ENCODE peak calls at places on chromosomes 2 and 18, in eight cellular contexts. J, E, I, B, Q, Z, F and N are unnamed samples.
A peak's percentile ranks its signal among the peaks of the same experiment; 100 is the strongest.

GRCh38 chr2:207473203-207473865 is 56.4 kb upstream of the CREB1 start:
- DNase-seq in Z (peak; percentile 47), F (peak; percentile 51), I (peak; percentile 53), B (peak; percentile 26), E (peak; percentile 68), Q (no peak), J (peak; percentile 35), N (no peak)

GRCh38 chr2:156385242-156385641 is 50.9 kb upstream of the GPD2 start:
- DNase-seq in J (no peak), B (no peak), I (peak; percentile 22), E (no peak), Q (no peak), Z (no peak), F (no peak), N (no peak)

GRCh38 chr18:76679259-76679658 is 143.1 kb upstream of the ZNF236 start:
- DNase-seq in E (no peak), B (no peak), Z (no peak), I (no peak), J (no peak), Q (no peak), F (peak; percentile 20), N (no peak)

GRCh38 chr18:23194150-23194968 is 59.1 kb downstream of the CABLES1 start:
- DNase-seq in B (no peak), I (no peak), E (peak; percentile 16), J (no peak), Z (no peak), F (no peak), Q (no peak), N (no peak)

GRCh38 chr2:3289971-3290370 is 87.6 kb downstream of the EIPR1 start:
- DNase-seq in Z (no peak), I (no peak), J (no peak), B (no peak), Q (no peak), E (no peak), F (no peak), N (no peak)

GRCh38 chr2:222194669-222195068 is 104.1 kb downstream of the PAX3 start:
- DNase-seq in F (no peak), Z (no peak), J (no peak), I (no peak), B (no peak), E (no peak), Q (no peak), N (no peak)

GRCh38 chr2:98487806-98488189 is 43.1 kb downstream of the INPP4A start:
- DNase-seq in Z (no peak), Q (peak; percentile 47), J (peak; percentile 22), B (no peak), E (no peak), I (no peak), F (no peak), N (no peak)

GRCh38 chr18:62847081-62847480 is 131.7 kb downstream of the PHLPP1 start:
- DNase-seq in B (no peak), I (no peak), Q (no peak), E (no peak), F (no peak), Z (no peak), J (no peak), N (no peak)

GRCh38 chr2:121545257-121545656 is 14.6 kb downstream of the RNU4ATAC start:
- DNase-seq in I (no peak), F (no peak), Q (no peak), B (no peak), J (no peak), E (no peak), Z (no peak), N (no peak)

GRCh38 chr2:160241251-160242137 is 41.4 kb upstream of the ITGB6 start:
- DNase-seq in E (peak; percentile 94), J (peak; percentile 46), Q (no peak), F (peak; percentile 29), B (no peak), I (no peak), Z (no peak), N (peak; percentile 76)

GRCh38 chr2:95159690-95160449 is at the start of gene ZNF514:
- DNase-seq in J (peak; percentile 86), E (peak; percentile 54), Z (peak; percentile 80), B (peak; percentile 70), Q (peak; percentile 86), F (peak; percentile 75), I (peak; percentile 87), N (peak; percentile 57)

GRCh38 chr2:160970052-160970846 is 190.0 kb upstream of the TANK start:
- DNase-seq in Q (no peak), I (no peak), Z (no peak), E (peak; percentile 39), J (peak; percentile 49), F (peak; percentile 60), B (no peak), N (no peak)

GRCh38 chr2:143968360-143968759 is 551.6 kb downstream of the ZEB2 start:
- DNase-seq in E (no peak), I (peak; percentile 4), Z (no peak), B (no peak), Q (no peak), J (no peak), F (no peak), N (no peak)

GRCh38 chr2:26268184-26268583 is 23.4 kb downstream of the HADHB start:
- DNase-seq in E (no peak), F (no peak), J (no peak), I (no peak), Z (no peak), B (no peak), Q (no peak), N (no peak)

GRCh38 chr2:47006374-47007220 is 91.0 kb upstream of the MCFD2 start:
- DNase-seq in I (no peak), Z (no peak), F (no peak), E (no peak), Q (no peak), J (no peak), B (no peak), N (no peak)

GRCh38 chr2:151891566-151892194 is 63.5 kb upstream of the ARL5A start:
- DNase-seq in B (no peak), Q (no peak), Z (no peak), J (peak; percentile 68), F (no peak), E (no peak), I (no peak), N (no peak)

GRCh38 chr2:23661276-23662050 is 265.5 kb downstream of the ATAD2B start:
- DNase-seq in Q (no peak), E (no peak), F (no peak), I (no peak), B (no peak), Z (no peak), J (no peak), N (no peak)

GRCh38 chr2:19649107-19649506 is 252.7 kb downstream of the TTC32 start:
- DNase-seq in I (no peak), Q (no peak), B (no peak), F (no peak), Z (no peak), J (no peak), E (peak; percentile 43), N (no peak)

GRCh38 chr2:161432107-161432506 is 16.0 kb downstream of the TBR1 start:
- DNase-seq in F (no peak), E (no peak), Z (no peak), J (no peak), I (no peak), B (no peak), Q (no peak), N (no peak)

GRCh38 chr2:10258326-10258725 is 44.4 kb upstream of the HPCAL1 start:
- DNase-seq in E (no peak), B (no peak), Z (no peak), Q (peak; percentile 5), J (no peak), F (no peak), I (no peak), N (no peak)

GRCh38 chr2:235127909-235128308 is 176.1 kb downstream of the SH3BP4 start:
- DNase-seq in I (no peak), Z (no peak), J (no peak), F (no peak), E (no peak), Q (no peak), B (no peak), N (no peak)

GRCh38 chr2:120691410-120691809 is 44.3 kb upstream of the GLI2 start:
- DNase-seq in I (no peak), E (no peak), F (no peak), B (no peak), Z (no peak), J (no peak), Q (no peak), N (no peak)